ENCODE peak calls at places on chromosomes 13 and 19, in eight cellular contexts. C, H, N, Y, X, M, R and I are unnamed samples.

GRCh38 chr13:93635687-93636086 is 409.1 kb downstream of the GPC6 start:
- DNase-seq in C (no peak), H (no peak), N (no peak), Y (no peak), X (no peak), M (no peak), R (no peak), I (no peak)

GRCh38 chr19:50975766-50976165 is 6.4 kb upstream of the KLK6 start:
- DNase-seq in C (no peak), H (no peak), N (peak), Y (no peak), X (no peak), M (peak), R (no peak), I (no peak)

GRCh38 chr13:44108345-44108858 is 228.7 kb downstream of the LACC1 start:
- DNase-seq in C (peak), H (no peak), N (peak), Y (no peak), X (no peak), M (peak), R (no peak), I (no peak)

GRCh38 chr13:38255600-38255999 is 94.1 kb upstream of the UFM1 start:
- DNase-seq in C (no peak), H (no peak), N (no peak), Y (no peak), X (no peak), M (no peak), R (no peak), I (no peak)

GRCh38 chr13:32036762-32037161 is 5.2 kb downstream of the FRY start:
- DNase-seq in C (no peak), H (no peak), N (no peak), Y (no peak), X (no peak), M (no peak), R (no peak), I (no peak)

GRCh38 chr13:45356966-45357689 is 16.1 kb upstream of the TPT1 start:
- DNase-seq in C (no peak), H (no peak), N (no peak), Y (no peak), X (no peak), M (no peak), R (no peak), I (no peak)

GRCh38 chr13:77717508-77717907 is 20.0 kb downstream of the SLAIN1 start:
- DNase-seq in C (no peak), H (no peak), N (no peak), Y (no peak), X (no peak), M (no peak), R (no peak), I (no peak)

GRCh38 chr19:11535792-11536595 is 2.7 kb upstream of the CNN1 start:
- DNase-seq in C (peak), H (peak), N (peak), Y (peak), X (peak), M (peak), R (peak), I (peak)

GRCh38 chr13:112127564-112127963 is 60.6 kb downstream of the SOX1 start:
- DNase-seq in C (no peak), H (no peak), N (no peak), Y (no peak), X (no peak), M (no peak), R (no peak), I (no peak)

GRCh38 chr19:2469102-2469914 is 6.6 kb upstream of the GADD45B start:
- DNase-seq in C (no peak), H (no peak), N (no peak), Y (peak), X (no peak), M (peak), R (no peak), I (peak)

GRCh38 chr19:49387936-49388372 is at the start of gene KASH5:
- DNase-seq in C (peak), H (peak), N (peak), Y (peak), X (peak), M (peak), R (peak), I (no peak)

GRCh38 chr19:18526316-18526715 is 4.4 kb upstream of the ELL start:
- DNase-seq in C (no peak), H (no peak), N (no peak), Y (no peak), X (no peak), M (peak), R (no peak), I (no peak)